ENCODE peak calls at places on chromosomes 3 and 15, in five cellular contexts. E, K, V, P and S are unnamed samples.

GRCh38 chr3:186097663-186098451 is 11.0 kb downstream of the ETV5 start:
- DNase-seq in P (peak; percentile 70), V (peak; percentile 13), K (peak; percentile 94), E (peak; percentile 50), S (peak; percentile 10)

GRCh38 chr15:77030928-77031375 is 36.0 kb downstream of the PSTPIP1 start:
- DNase-seq in V (no peak), P (no peak), K (no peak), E (no peak), S (no peak)

GRCh38 chr15:67755264-67755663 is 70.0 kb upstream of the SKOR1 start:
- DNase-seq in P (no peak), V (no peak), E (no peak), K (no peak), S (peak; percentile 12)

GRCh38 chr3:154971341-154971740 is 108.8 kb upstream of the MME start:
- DNase-seq in P (no peak), E (no peak), K (no peak), V (no peak), S (no peak)

GRCh38 chr3:143291826-143292447 is 172.4 kb downstream of the CHST2 start:
- DNase-seq in K (no peak), E (no peak), P (no peak), V (peak; percentile 8), S (no peak)

GRCh38 chr3:67614195-67614594 is 40.2 kb downstream of the SUCLG2 start:
- DNase-seq in P (no peak), K (no peak), E (no peak), V (no peak), S (no peak)

GRCh38 chr3:167851171-167851570 is 115.7 kb downstream of the SERPINI1 start:
- DNase-seq in V (no peak), P (no peak), E (no peak), K (no peak), S (no peak)

GRCh38 chr15:70380484-70380883 is 282.8 kb upstream of the TLE3 start:
- DNase-seq in V (no peak), K (no peak), E (no peak), P (no peak), S (no peak)

GRCh38 chr15:96693990-96694517 is 363.6 kb downstream of the NR2F2 start:
- DNase-seq in V (no peak), E (no peak), P (no peak), K (no peak), S (no peak)

GRCh38 chr15:80317389-80318169 is 65.6 kb upstream of the CTXND1 start:
- DNase-seq in K (peak; percentile 82), P (no peak), E (peak; percentile 92), V (no peak), S (peak; percentile 2)

GRCh38 chr3:66411436-66411835 is 89.4 kb downstream of the LRIG1 start:
- DNase-seq in E (no peak), V (no peak), K (no peak), P (peak; percentile 59), S (no peak)

GRCh38 chr15:79088426-79089205 is 2.0 kb downstream of the RASGRF1 start:
- DNase-seq in V (no peak), E (no peak), P (peak; percentile 30), K (no peak), S (no peak)

GRCh38 chr3:129985113-129985512 is 10.6 kb downstream of the TRH start:
- DNase-seq in K (no peak), V (no peak), P (no peak), E (no peak), S (no peak)

GRCh38 chr15:52558196-52558595 is 10.6 kb downstream of the ARPP19 start:
- DNase-seq in V (no peak), K (peak; percentile 55), E (peak; percentile 41), P (no peak), S (peak; percentile 82)

GRCh38 chr3:145681132-145681531 is 479.9 kb downstream of the PLOD2 start:
- DNase-seq in V (no peak), E (no peak), P (no peak), K (no peak), S (no peak)

DNA sequence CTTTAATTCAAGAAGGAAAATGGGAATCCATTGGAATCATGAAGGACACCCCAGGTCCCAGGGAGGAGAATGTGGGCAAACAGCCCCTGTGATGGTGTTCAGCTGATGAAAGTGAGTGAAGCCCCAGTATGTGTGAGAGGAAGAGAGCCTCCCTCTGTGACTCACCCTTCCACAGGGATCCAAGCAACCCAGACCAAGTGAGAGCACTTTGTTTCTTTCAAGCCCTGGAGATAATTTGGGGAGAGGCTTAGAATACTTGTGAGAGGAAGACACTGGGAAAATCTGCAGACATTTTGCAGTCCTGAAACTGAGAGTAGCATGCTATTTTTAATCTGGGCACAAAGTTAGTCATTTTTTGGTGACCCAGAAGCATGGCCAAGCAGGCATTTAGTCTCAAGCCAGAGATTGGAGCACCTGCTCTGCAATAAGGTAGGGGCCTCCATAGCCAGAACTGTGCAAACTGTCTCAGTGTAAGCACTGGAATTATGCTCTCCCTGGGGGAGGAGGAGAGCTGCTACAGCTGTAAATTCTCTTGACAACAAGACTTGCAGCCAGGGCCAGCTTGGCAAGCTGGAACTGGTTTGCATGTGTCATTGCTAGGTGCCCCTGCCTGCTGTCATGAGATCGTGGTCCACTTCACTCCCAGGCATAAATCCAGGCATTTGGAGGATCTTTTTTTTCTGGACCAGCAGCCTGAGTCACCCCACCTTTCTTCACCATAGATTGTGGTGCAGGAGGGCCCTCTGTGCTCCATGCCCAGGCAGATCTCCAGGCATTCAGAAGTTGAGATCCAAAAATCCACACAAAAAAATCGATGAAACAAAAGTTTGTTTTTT is 537.8 kb upstream of the DPPA4 start:
- DNase-seq in K (no peak), E (peak; percentile 6), V (no peak), P (no peak), S (no peak)
- TF ChIP-seq CTCF in K (no peak), E (no peak), V (no peak), P (no peak), S (no peak)

GRCh38 chr15:29449136-29449535 is 179.5 kb upstream of the NSMCE3 start:
- DNase-seq in K (peak; percentile 10), E (no peak), P (no peak), V (no peak), S (peak; percentile 6)

GRCh38 chr15:29448320-29448719 is 178.7 kb upstream of the NSMCE3 start:
- DNase-seq in K (no peak), E (no peak), P (no peak), V (no peak), S (no peak)

GRCh38 chr15:29452881-29453731 is 183.5 kb upstream of the NSMCE3 start:
- DNase-seq in K (peak; percentile 1), P (no peak), E (no peak), V (no peak), S (no peak)

GRCh38 chr15:29454506-29454905 is 184.9 kb upstream of the NSMCE3 start:
- DNase-seq in P (no peak), V (no peak), K (no peak), E (no peak), S (no peak)

DNA sequence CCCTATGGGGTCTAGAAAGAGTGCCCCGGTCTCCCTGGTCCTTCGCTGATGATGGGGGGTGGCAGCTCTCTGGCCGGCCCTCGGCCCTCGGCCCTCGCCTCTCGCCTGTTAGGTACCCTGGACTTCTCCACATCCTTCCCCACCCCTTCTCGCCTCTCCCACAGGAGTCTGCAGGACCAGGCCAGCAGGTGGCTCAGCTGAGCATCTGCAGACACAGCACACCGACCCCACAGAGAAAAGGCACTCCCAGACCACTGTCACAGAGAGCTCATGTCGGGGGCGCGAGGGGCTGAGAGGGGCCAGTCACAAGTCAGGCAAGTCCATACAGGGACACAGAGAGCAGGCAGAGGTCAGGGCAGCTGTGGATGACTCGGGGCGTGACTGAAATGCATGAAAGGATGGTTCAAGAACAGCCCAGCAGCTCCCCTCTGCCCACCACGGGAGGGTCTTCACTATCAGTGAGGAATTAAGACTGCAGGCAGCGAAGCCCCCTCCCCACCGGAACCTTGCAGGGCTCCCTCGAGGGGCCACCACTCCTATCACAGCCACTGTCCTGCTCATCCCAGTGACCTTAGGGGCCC is 181.7 kb upstream of the NSMCE3 start:
- DNase-seq in V (no peak), P (no peak), K (no peak), E (no peak), S (no peak)
- TF ChIP-seq CTCF in V (no peak), P (no peak), K (no peak), E (peak; percentile 2), S (no peak)

GRCh38 chr3:107432646-107433045 is 55.4 kb downstream of the CCDC54 start:
- DNase-seq in E (no peak), K (no peak), V (no peak), P (no peak), S (no peak)

GRCh38 chr3:107431298-107432012 is 54.2 kb downstream of the CCDC54 start:
- DNase-seq in K (peak; percentile 58), E (peak; percentile 59), V (peak; percentile 72), P (peak; percentile 90), S (peak; percentile 51)

GRCh38 chr3:107431048-107431297 is 53.7 kb downstream of the CCDC54 start:
- DNase-seq in E (no peak), P (peak; percentile 73), K (no peak), V (peak; percentile 67), S (peak; percentile 58)

GRCh38 chr3:107430214-107431047 is 53.2 kb downstream of the CCDC54 start:
- DNase-seq in V (peak; percentile 44), P (no peak), K (peak; percentile 44), E (no peak), S (peak; percentile 16)

GRCh38 chr3:107432013-107432515 is 54.8 kb downstream of the CCDC54 start:
- DNase-seq in E (no peak), P (no peak), K (peak; percentile 21), V (peak; percentile 38), S (peak; percentile 13)
- TF ChIP-seq CTCF in E (no peak), P (no peak), K (no peak), V (no peak), S (no peak)

GRCh38 chr3:52144796-52145735 is 9.2 kb downstream of the POC1A start:
- DNase-seq in P (no peak), K (no peak), V (no peak), E (no peak), S (no peak)
- TF ChIP-seq CTCF in P (no peak), K (no peak), V (no peak), E (no peak), S (no peak)

GRCh38 chr15:31483924-31484368 is 157.3 kb downstream of the KLF13 start:
- DNase-seq in P (no peak), K (no peak), E (no peak), V (no peak), S (peak; percentile 58)
- TF ChIP-seq CTCF in P (no peak), K (no peak), E (no peak), V (no peak), S (no peak)

GRCh38 chr3:50323092-50323600 is 601 bp upstream of the HYAL2 start:
- DNase-seq in V (no peak), K (no peak), E (no peak), P (peak; percentile 67), S (no peak)
- TF ChIP-seq CTCF in V (no peak), K (no peak), E (no peak), P (no peak), S (no peak)